ENCODE peak calls at places on chromosomes 7 and 10, in nine cellular contexts. U is Calu3; O is HFF-Myc; X is HuH-7.5; I is NCI-H1105 treated with DMSO at 0.1 percent for 48 hours; G is activated T-helper 1 cell treated with anti-CD3 and anti-CD28 coated beads, Interleukin-12 subunit alpha, Interleukin-12 subunit beta, Interleukin-2, Interleukin-4 antibody, amounts not matched to agents 30 ng/mL and 10 ng/mL and 1 ng/mL, durations not matched to agents 14 hours and 24 hours and 36 hours; V is activated CD4-positive, alpha-beta T cell treated with anti-CD3 and anti-CD28 coated beads, Interleukin-2, amount 50 U/mL, for 24 hours; W is T-helper 1 cell; C is GM23248. B is an unnamed sample.
A peak's percentile ranks its signal among the peaks of the same experiment; 100 is the strongest.

GRCh38 chr10:18219096-18219495 is 78.9 kb downstream of the CACNB2 start:
- DNase-seq in U (no peak), O (no peak), X (no peak), I (no peak), G (no peak), V (no peak), W (no peak), C (no peak), B (no peak)

GRCh38 chr10:94018107-94018506 is 24.4 kb downstream of the PLCE1 start:
- DNase-seq in U (no peak), O (no peak), X (no peak), I (no peak), G (no peak), V (no peak), W (no peak), C (no peak), B (no peak)

GRCh38 chr7:2760098-2760889 is 72.3 kb downstream of the AMZ1 start:
- DNase-seq in U (peak; percentile 79), O (no peak), X (peak; percentile 67), I (no peak), G (no peak), V (no peak), W (no peak), C (peak; percentile 76), B (peak; percentile 63)

GRCh38 chr10:100377830-100378229 is 30.8 kb downstream of the SCD start:
- DNase-seq in U (no peak), O (no peak), X (no peak), I (no peak), G (no peak), V (no peak), W (no peak), C (no peak), B (no peak)

GRCh38 chr10:87546971-87547413 is 42.3 kb downstream of the MINPP1 start:
- DNase-seq in U (no peak), O (no peak), X (no peak), I (no peak), G (no peak), V (no peak), W (no peak), C (peak; percentile 78), B (no peak)

GRCh38 chr7:2734084-2734601 is 46.1 kb downstream of the AMZ1 start:
- DNase-seq in U (no peak), O (no peak), X (no peak), I (no peak), G (no peak), V (no peak), W (no peak), C (no peak), B (no peak)

GRCh38 chr10:74056081-74056818 is 58.3 kb downstream of the VCL start:
- DNase-seq in U (peak; percentile 53), O (no peak), X (no peak), I (no peak), G (peak; percentile 33), V (no peak), W (no peak), C (peak; percentile 70), B (no peak)

GRCh38 chr10:110857265-110858158 is 14.2 kb upstream of the PDCD4 start:
- DNase-seq in U (no peak), O (no peak), X (no peak), I (peak; percentile 85), G (no peak), V (no peak), W (no peak), C (peak; percentile 33), B (peak; percentile 90)

GRCh38 chr10:70053896-70054641 is 1.4 kb downstream of the MACROH2A2 start:
- DNase-seq in U (peak; percentile 78), O (no peak), X (peak; percentile 20), I (no peak), G (no peak), V (no peak), W (no peak), C (no peak), B (no peak)

GRCh38 chr10:4775808-4776207 is 50.2 kb upstream of the AKR1E2 start:
- DNase-seq in U (no peak), O (no peak), X (no peak), I (no peak), G (no peak), V (no peak), W (no peak), C (peak; percentile 94), B (no peak)

GRCh38 chr10:13731799-13732198 is 145.0 kb downstream of the PRPF18 start:
- DNase-seq in U (no peak), O (no peak), X (no peak), I (no peak), G (no peak), V (no peak), W (no peak), C (no peak), B (no peak)

GRCh38 chr7:116997972-116998371 is 44.7 kb downstream of the ST7 start:
- DNase-seq in U (no peak), O (no peak), X (no peak), I (no peak), G (no peak), V (no peak), W (no peak), C (no peak), B (no peak)

GRCh38 chr7:42869131-42870020 is 42.5 kb downstream of the C7orf25 start:
- DNase-seq in U (no peak), O (peak; percentile 30), X (no peak), I (no peak), G (peak; percentile 19), V (peak; percentile 72), W (no peak), C (peak; percentile 40), B (no peak)

GRCh38 chr10:64617071-64617470 is 1095.9 kb downstream of the REEP3 start:
- DNase-seq in U (no peak), O (no peak), X (no peak), I (no peak), G (no peak), V (no peak), W (no peak), C (no peak), B (no peak)

GRCh38 chr10:7474388-7474787 is 63.6 kb upstream of the SFMBT2 start:
- DNase-seq in U (no peak), O (no peak), X (no peak), I (no peak), G (no peak), V (no peak), W (no peak), C (no peak), B (no peak)

GRCh38 chr7:91504919-91505318 is 240.7 kb downstream of the FZD1 start:
- DNase-seq in U (no peak), O (no peak), X (no peak), I (no peak), G (no peak), V (no peak), W (no peak), C (no peak), B (no peak)

GRCh38 chr7:3002631-3003030 is 41.0 kb downstream of the CARD11 start:
- DNase-seq in U (no peak), O (no peak), X (no peak), I (no peak), G (no peak), V (no peak), W (no peak), C (no peak), B (no peak)

GRCh38 chr10:117411440-117412428 is 36.5 kb upstream of the PDZD8 start:
- DNase-seq in U (peak; percentile 19), O (no peak), X (no peak), I (peak; percentile 53), G (no peak), V (no peak), W (no peak), C (no peak), B (no peak)

GRCh38 chr7:100493476-100494264 is 9.9 kb downstream of the NYAP1 start:
- DNase-seq in U (peak; percentile 34), O (no peak), X (peak; percentile 80), I (peak; percentile 47), G (peak; percentile 41), V (peak; percentile 41), W (no peak), C (no peak), B (no peak)

GRCh38 chr10:103542764-103543616 is 49.5 kb downstream of the NEURL1 start:
- DNase-seq in U (no peak), O (no peak), X (no peak), I (peak; percentile 65), G (peak; percentile 10), V (no peak), W (no peak), C (peak; percentile 59), B (peak; percentile 47)

GRCh38 chr10:86693721-86694369 is 25.5 kb downstream of the LDB3 start:
- DNase-seq in U (peak; percentile 35), O (peak; percentile 21), X (peak; percentile 68), I (no peak), G (peak; percentile 5), V (peak; percentile 10), W (peak; percentile 17), C (peak; percentile 81), B (no peak)

GRCh38 chr10:21700474-21700873 is 166.4 kb downstream of the MLLT10 start:
- DNase-seq in U (no peak), O (no peak), X (no peak), I (no peak), G (no peak), V (no peak), W (no peak), C (peak; percentile 30), B (no peak)

B was measured in NCI-H1092.